ENCODE peak calls at places on chromosomes 4 and X, in five cellular contexts. One of them, this sample, is unnamed.

GRCh38 chr4:7076694-7077082 is 8.8 kb upstream of the GRPEL1 start:
- DNase-seq in thoracic aorta: no peak
- DNase-seq in IMR-90: no peak
- DNase-seq in tibial nerve: no peak
- DNase-seq in hepatocyte: no peak
- DNase-seq in this sample: no peak

GRCh38 chrX:112083624-112084326 is 1.2 kb upstream of the TRPC5 start:
- DNase-seq in thoracic aorta: no peak
- DNase-seq in IMR-90: no peak
- DNase-seq in tibial nerve: no peak
- DNase-seq in hepatocyte: peak; percentile 7
- DNase-seq in this sample: no peak

GRCh38 chr4:189202869-189203271 is 737.8 kb upstream of the FRG1 start:
- DNase-seq in thoracic aorta: no peak
- DNase-seq in IMR-90: peak; percentile 89
- DNase-seq in tibial nerve: no peak
- DNase-seq in hepatocyte: peak; percentile 32
- DNase-seq in this sample: peak; percentile 34

GRCh38 chrX:16785247-16786138 is 773 bp upstream of the TXLNG start:
- DNase-seq in thoracic aorta: no peak
- DNase-seq in IMR-90: no peak
- DNase-seq in tibial nerve: no peak
- DNase-seq in hepatocyte: peak; percentile 35
- DNase-seq in this sample: no peak

GRCh38 chr4:150126201-150126879 is 48.1 kb downstream of the DCLK2 start:
- DNase-seq in thoracic aorta: no peak
- DNase-seq in IMR-90: peak; percentile 68
- DNase-seq in tibial nerve: no peak
- DNase-seq in hepatocyte: no peak
- DNase-seq in this sample: no peak

GRCh38 chr4:87068591-87069021 is 133.8 kb downstream of the AFF1 start:
- DNase-seq in thoracic aorta: no peak
- DNase-seq in IMR-90: no peak
- DNase-seq in tibial nerve: no peak
- DNase-seq in hepatocyte: peak; percentile 54
- DNase-seq in this sample: no peak

GRCh38 chr4:151415978-151416377 is 7.0 kb downstream of the FHIP1A start:
- DNase-seq in thoracic aorta: no peak
- DNase-seq in IMR-90: peak; percentile 50
- DNase-seq in tibial nerve: no peak
- DNase-seq in hepatocyte: no peak
- DNase-seq in this sample: peak; percentile 38

GRCh38 chr4:137641554-137641953 is 109.3 kb upstream of the PCDH18 start:
- DNase-seq in thoracic aorta: no peak
- DNase-seq in IMR-90: no peak
- DNase-seq in tibial nerve: no peak
- DNase-seq in hepatocyte: no peak
- DNase-seq in this sample: no peak

GRCh38 chr4:71187399-71188196 is 151.2 kb upstream of the SLC4A4 start:
- DNase-seq in thoracic aorta: no peak
- DNase-seq in IMR-90: peak; percentile 60
- DNase-seq in tibial nerve: no peak
- DNase-seq in hepatocyte: peak; percentile 37
- DNase-seq in this sample: no peak

GRCh38 chr4:186781032-186781917 is 57.6 kb upstream of the FAT1 start:
- DNase-seq in thoracic aorta: no peak
- DNase-seq in IMR-90: peak; percentile 91
- DNase-seq in tibial nerve: no peak
- DNase-seq in hepatocyte: peak; percentile 57
- DNase-seq in this sample: no peak

GRCh38 chr4:81722229-81722900 is 250.7 kb upstream of the RASGEF1B start:
- DNase-seq in thoracic aorta: no peak
- DNase-seq in IMR-90: no peak
- DNase-seq in tibial nerve: no peak
- DNase-seq in hepatocyte: peak; percentile 56
- DNase-seq in this sample: no peak

GRCh38 chr4:3123201-3123671 is 48.8 kb downstream of the HTT start:
- DNase-seq in thoracic aorta: no peak
- DNase-seq in IMR-90: peak; percentile 59
- DNase-seq in tibial nerve: no peak
- DNase-seq in hepatocyte: peak; percentile 26
- DNase-seq in this sample: no peak

GRCh38 chr4:28351826-28352225 is 1491.2 kb downstream of the STIM2 start:
- DNase-seq in thoracic aorta: no peak
- DNase-seq in IMR-90: no peak
- DNase-seq in tibial nerve: no peak
- DNase-seq in hepatocyte: no peak
- DNase-seq in this sample: no peak

GRCh38 chr4:116872308-116872707 is 213.1 kb downstream of the TRAM1L1 start:
- DNase-seq in thoracic aorta: no peak
- DNase-seq in IMR-90: no peak
- DNase-seq in tibial nerve: no peak
- DNase-seq in hepatocyte: no peak
- DNase-seq in this sample: no peak

GRCh38 chrX:40996886-40997530 is 88.2 kb upstream of the USP9X start:
- DNase-seq in thoracic aorta: no peak
- DNase-seq in IMR-90: peak; percentile 81
- DNase-seq in tibial nerve: no peak
- DNase-seq in hepatocyte: peak; percentile 78
- DNase-seq in this sample: no peak

GRCh38 chrX:40170830-40171512 is 73.2 kb upstream of the BCOR start:
- DNase-seq in thoracic aorta: no peak
- DNase-seq in IMR-90: no peak
- DNase-seq in tibial nerve: no peak
- DNase-seq in hepatocyte: peak; percentile 42
- DNase-seq in this sample: no peak

GRCh38 chr4:184398741-184399504 is 75.4 kb downstream of the IRF2 start:
- DNase-seq in thoracic aorta: no peak
- DNase-seq in IMR-90: no peak
- DNase-seq in tibial nerve: no peak
- DNase-seq in hepatocyte: no peak
- DNase-seq in this sample: no peak

GRCh38 chr4:48129307-48130014 is 4.6 kb downstream of the TXK start:
- DNase-seq in thoracic aorta: no peak
- DNase-seq in IMR-90: no peak
- DNase-seq in tibial nerve: no peak
- DNase-seq in hepatocyte: peak; percentile 30
- DNase-seq in this sample: no peak

GRCh38 chr4:163048447-163048846 is 118.2 kb downstream of the NAF1 start:
- DNase-seq in thoracic aorta: no peak
- DNase-seq in IMR-90: peak; percentile 19
- DNase-seq in tibial nerve: no peak
- DNase-seq in hepatocyte: peak; percentile 47
- DNase-seq in this sample: no peak

GRCh38 chrX:65196758-65197371 is 220.6 kb upstream of the ZC4H2 start:
- DNase-seq in thoracic aorta: no peak
- DNase-seq in IMR-90: no peak
- DNase-seq in tibial nerve: peak; percentile 10
- DNase-seq in hepatocyte: peak; percentile 71
- DNase-seq in this sample: no peak

GRCh38 chr4:45668086-45668485 is 455.8 kb downstream of the GABRG1 start:
- DNase-seq in thoracic aorta: no peak
- DNase-seq in IMR-90: no peak
- DNase-seq in tibial nerve: no peak
- DNase-seq in hepatocyte: no peak
- DNase-seq in this sample: no peak

GRCh38 chr4:88792268-88792781 is 94.7 kb upstream of the NAP1L5 start:
- DNase-seq in thoracic aorta: no peak
- DNase-seq in IMR-90: peak; percentile 86
- DNase-seq in tibial nerve: no peak
- DNase-seq in hepatocyte: peak; percentile 34
- DNase-seq in this sample: peak; percentile 84

GRCh38 chrX:151985955-151986354 is 11.5 kb upstream of the GABRE start:
- DNase-seq in thoracic aorta: no peak
- DNase-seq in IMR-90: peak; percentile 5
- DNase-seq in tibial nerve: no peak
- DNase-seq in hepatocyte: peak; percentile 39
- DNase-seq in this sample: peak; percentile 19

GRCh38 chrX:43148305-43148704 is 370.3 kb upstream of the PPP1R2C start:
- DNase-seq in thoracic aorta: no peak
- DNase-seq in IMR-90: no peak
- DNase-seq in tibial nerve: no peak
- DNase-seq in hepatocyte: no peak
- DNase-seq in this sample: no peak

GRCh38 chr4:4856071-4857000 is 3.1 kb upstream of the MSX1 start:
- DNase-seq in thoracic aorta: no peak
- DNase-seq in IMR-90: no peak
- DNase-seq in tibial nerve: no peak
- DNase-seq in hepatocyte: peak; percentile 54
- DNase-seq in this sample: no peak

GRCh38 chr4:68369474-68369805 is 19.6 kb upstream of the YTHDC1 start:
- DNase-seq in thoracic aorta: no peak
- DNase-seq in IMR-90: no peak
- DNase-seq in tibial nerve: no peak
- DNase-seq in hepatocyte: no peak
- DNase-seq in this sample: no peak

GRCh38 chr4:33649015-33649414 is 2595.3 kb downstream of the ARAP2 start:
- DNase-seq in thoracic aorta: no peak
- DNase-seq in IMR-90: peak; percentile 5
- DNase-seq in tibial nerve: no peak
- DNase-seq in hepatocyte: peak; percentile 36
- DNase-seq in this sample: peak; percentile 10

GRCh38 chr4:23945521-23946017 is 55.7 kb upstream of the PPARGC1A start:
- DNase-seq in thoracic aorta: no peak
- DNase-seq in IMR-90: peak; percentile 86
- DNase-seq in tibial nerve: no peak
- DNase-seq in hepatocyte: peak; percentile 63
- DNase-seq in this sample: no peak

GRCh38 chr4:41122775-41123174 is 91.6 kb downstream of the APBB2 start:
- DNase-seq in thoracic aorta: no peak
- DNase-seq in IMR-90: no peak
- DNase-seq in tibial nerve: no peak
- DNase-seq in hepatocyte: no peak
- DNase-seq in this sample: no peak

GRCh38 chr4:41122309-41122708 is 92.0 kb downstream of the APBB2 start:
- DNase-seq in thoracic aorta: no peak
- DNase-seq in IMR-90: no peak
- DNase-seq in tibial nerve: no peak
- DNase-seq in hepatocyte: no peak
- DNase-seq in this sample: no peak

GRCh38 chr4:41119867-41120295 is 94.5 kb downstream of the APBB2 start:
- DNase-seq in thoracic aorta: no peak
- DNase-seq in IMR-90: no peak
- DNase-seq in tibial nerve: peak; percentile 39
- DNase-seq in hepatocyte: no peak
- DNase-seq in this sample: no peak

GRCh38 chr4:41121906-41122305 is 92.4 kb downstream of the APBB2 start:
- DNase-seq in thoracic aorta: no peak
- DNase-seq in IMR-90: no peak
- DNase-seq in tibial nerve: no peak
- DNase-seq in hepatocyte: no peak
- DNase-seq in this sample: no peak

DNA sequence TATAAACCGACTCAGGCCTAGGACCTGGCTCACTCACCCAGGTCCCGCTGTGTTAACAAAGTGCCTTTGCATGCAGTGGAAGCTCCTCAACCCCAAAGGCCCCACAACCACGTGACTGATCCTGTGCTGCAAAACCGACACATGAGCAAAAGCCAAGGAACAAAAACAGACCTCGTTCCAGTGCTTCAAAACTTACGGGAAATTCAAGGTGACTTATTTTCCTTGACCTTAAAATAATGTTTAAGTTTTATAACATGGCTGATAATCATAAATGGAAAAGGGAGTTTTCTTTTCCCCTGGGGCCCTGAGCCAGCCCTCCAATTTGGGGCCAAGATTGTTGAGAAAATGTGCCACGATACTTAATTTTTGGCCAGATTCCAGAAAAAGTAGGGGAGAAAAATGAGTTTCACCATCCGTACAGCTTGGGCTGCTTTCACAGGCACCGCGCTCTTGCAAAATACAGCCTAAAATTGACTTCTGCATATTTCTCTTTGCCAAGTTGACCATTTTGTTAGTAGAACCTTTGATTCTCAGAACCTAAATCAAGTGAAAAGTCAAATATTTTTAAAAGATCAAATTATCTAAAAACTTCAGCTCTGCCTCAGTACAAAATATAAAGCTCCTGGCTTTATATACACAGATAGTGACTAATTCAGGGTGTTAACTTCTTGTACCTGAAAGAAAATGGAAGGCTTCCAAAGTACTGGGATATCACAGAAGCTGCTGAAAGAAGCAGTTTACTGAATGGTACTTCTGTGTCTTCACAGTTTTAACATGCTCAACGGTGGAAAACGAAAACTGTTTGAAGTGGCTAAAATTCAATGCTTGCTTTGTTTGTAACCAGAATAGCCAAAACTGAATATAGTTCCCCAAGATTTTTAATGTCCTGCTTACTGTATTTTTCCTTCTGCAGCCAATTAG is 93.8 kb downstream of the APBB2 start:
- DNase-seq in thoracic aorta: peak; percentile 28
- DNase-seq in IMR-90: peak; percentile 59
- DNase-seq in tibial nerve: peak; percentile 43
- DNase-seq in hepatocyte: peak; percentile 58
- DNase-seq in this sample: no peak
- H3K4me3 ChIP-seq in thoracic aorta: peak overlapping the region; percentile 56
- H3K4me3 ChIP-seq in IMR-90: no peak overlapping the region
- H3K4me3 ChIP-seq in tibial nerve: no peak overlapping the region
- H3K4me3 ChIP-seq in hepatocyte: no peak overlapping the region
- H3K4me3 ChIP-seq in this sample: no peak overlapping the region

DNA sequence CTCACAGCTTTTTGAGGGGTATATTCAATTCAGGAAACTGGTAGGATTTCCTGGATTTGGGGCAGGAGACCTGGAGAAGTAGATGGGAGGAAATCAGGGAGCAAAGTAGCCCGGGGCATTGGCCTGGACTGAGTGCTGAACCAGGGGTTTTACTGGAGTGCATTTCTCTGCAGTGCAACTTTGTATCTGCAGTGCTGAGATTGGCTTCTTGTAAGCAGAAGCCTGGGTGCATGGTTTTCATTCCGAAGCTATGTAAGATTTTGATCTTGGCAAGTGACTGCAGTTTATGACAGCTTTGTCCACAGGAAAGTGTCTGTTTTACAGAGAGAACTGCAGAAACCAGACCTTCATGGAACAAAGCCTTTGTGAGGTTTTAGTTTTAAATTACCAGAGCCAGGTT is 158.3 kb downstream of the SPCS3 start:
- DNase-seq in thoracic aorta: no peak
- DNase-seq in IMR-90: peak; percentile 30
- DNase-seq in tibial nerve: no peak
- DNase-seq in hepatocyte: no peak
- DNase-seq in this sample: peak; percentile 31
- TF ChIP-seq CTCF in thoracic aorta: no peak
- TF ChIP-seq CTCF in IMR-90: no peak
- TF ChIP-seq CTCF in tibial nerve: no peak
- TF ChIP-seq CTCF in hepatocyte: no peak
- TF ChIP-seq CTCF in this sample: no peak

DNA sequence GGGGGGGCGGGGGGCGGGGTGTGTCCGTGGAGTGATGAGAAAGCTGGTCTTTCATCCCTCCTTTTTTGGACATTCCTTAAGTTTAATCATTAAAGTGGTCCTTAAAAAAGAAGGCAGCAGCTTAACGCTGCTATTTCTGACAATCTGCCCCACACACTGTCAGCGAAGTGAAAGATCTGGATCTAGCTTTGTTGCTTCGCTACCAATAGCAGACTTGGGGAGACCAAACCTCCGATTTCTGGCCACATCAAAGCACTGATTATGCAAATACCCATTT is 5.9 kb downstream of the NEUROG2 start:
- DNase-seq in thoracic aorta: no peak
- DNase-seq in IMR-90: no peak
- DNase-seq in tibial nerve: no peak
- DNase-seq in hepatocyte: no peak
- DNase-seq in this sample: no peak
- H3K4me3 ChIP-seq in thoracic aorta: peak overlapping the region; percentile 66
- H3K4me3 ChIP-seq in IMR-90: no peak overlapping the region
- H3K4me3 ChIP-seq in tibial nerve: peak overlapping the region; percentile 4
- H3K4me3 ChIP-seq in hepatocyte: no peak overlapping the region
- H3K4me3 ChIP-seq in this sample: no peak overlapping the region

GRCh38 chr4:97910005-97910404 is 233.3 kb downstream of the STPG2 start:
- DNase-seq in thoracic aorta: no peak
- DNase-seq in IMR-90: no peak
- DNase-seq in tibial nerve: no peak
- DNase-seq in hepatocyte: peak; percentile 20
- DNase-seq in this sample: no peak
- TF ChIP-seq CTCF in thoracic aorta: no peak
- TF ChIP-seq CTCF in IMR-90: no peak
- TF ChIP-seq CTCF in tibial nerve: no peak
- TF ChIP-seq CTCF in hepatocyte: no peak
- TF ChIP-seq CTCF in this sample: no peak

This sample was measured in AG04449.